ENCODE peak calls at places on chromosomes 6 and 20, in eight cellular contexts. M is foreskin keratinocyte; Z is activated CD8-positive, alpha-beta memory T cell treated with anti-CD3 and anti-CD28 coated beads for 48 hours; U is adrenal gland; X is fibroblast of villous mesenchyme; P is testis; F is uterus; R is ELF-1. E is an unnamed sample.

GRCh38 chr20:3406481-3407425 is 716 bp downstream of the DNAAF9 start:
- DNase-seq in M (peak; percentile 47), R (peak; percentile 24), F (peak; percentile 63), P (peak; percentile 54), U (peak; percentile 68), Z (no peak), X (peak; percentile 58), E (peak; percentile 63)

GRCh38 chr6:161439093-161439492 is 165.2 kb upstream of the AGPAT4 start:
- DNase-seq in X (peak; percentile 83), Z (no peak), P (peak; percentile 65), U (peak; percentile 87), R (peak; percentile 14), M (no peak), F (peak; percentile 47), E (peak; percentile 92)

GRCh38 chr6:126605089-126605488 is 265.2 kb downstream of the CENPW start:
- DNase-seq in X (no peak), P (no peak), F (no peak), Z (no peak), U (no peak), M (no peak), R (no peak), E (no peak)

GRCh38 chr20:19047040-19047950 is 165.1 kb upstream of the SLC24A3 start:
- DNase-seq in P (peak; percentile 68), U (no peak), R (no peak), Z (no peak), X (no peak), F (peak; percentile 64), M (peak; percentile 86), E (no peak)

GRCh38 chr6:140105857-140106256 is 731.4 kb upstream of the CITED2 start:
- DNase-seq in U (no peak), R (peak; percentile 84), M (peak; percentile 11), F (no peak), P (peak; percentile 38), Z (no peak), X (peak; percentile 25), E (no peak)

GRCh38 chr20:35610833-35611427 is 4.7 kb upstream of the SPAG4 start:
- DNase-seq in X (peak; percentile 8), P (peak; percentile 63), U (no peak), M (no peak), R (peak; percentile 32), F (no peak), Z (no peak), E (no peak)

GRCh38 chr6:80467408-80467807 is 360.9 kb downstream of the BCKDHB start:
- DNase-seq in U (no peak), X (no peak), F (no peak), M (no peak), R (no peak), P (no peak), Z (no peak), E (no peak)

GRCh38 chr6:109340811-109341210 is 41.5 kb downstream of the CD164 start:
- DNase-seq in X (no peak), M (no peak), Z (no peak), P (no peak), F (no peak), R (no peak), U (no peak), E (no peak)

GRCh38 chr20:60055740-60056139 is 97.5 kb downstream of the CDH26 start:
- DNase-seq in P (no peak), Z (no peak), R (no peak), F (no peak), U (peak; percentile 75), X (peak; percentile 37), M (no peak), E (peak; percentile 74)

GRCh38 chr6:39982720-39983119 is 48.5 kb upstream of the MOCS1 start:
- DNase-seq in P (no peak), X (no peak), U (no peak), R (no peak), Z (no peak), F (no peak), M (no peak), E (no peak)

GRCh38 chr6:38566295-38566694 is 73.4 kb downstream of the BTBD9 start:
- DNase-seq in M (no peak), U (no peak), P (no peak), F (no peak), R (no peak), X (no peak), Z (no peak), E (no peak)

GRCh38 chr20:35506872-35507638 is 22.4 kb downstream of the C20orf173 start:
- DNase-seq in P (no peak), X (peak; percentile 10), U (no peak), F (no peak), R (no peak), Z (no peak), M (peak; percentile 20), E (peak; percentile 32)

GRCh38 chr6:71512256-71512655 is 223.6 kb downstream of the OGFRL1 start:
- DNase-seq in X (no peak), F (no peak), P (no peak), Z (no peak), U (no peak), M (no peak), R (no peak), E (no peak)

GRCh38 chr6:12548526-12548925 is 168.0 kb upstream of the PHACTR1 start:
- DNase-seq in Z (no peak), M (no peak), U (no peak), R (no peak), F (no peak), P (no peak), X (peak; percentile 67), E (no peak)

GRCh38 chr6:84411060-84411629 is 183.7 kb upstream of the CEP162 start:
- DNase-seq in R (no peak), Z (no peak), M (peak; percentile 3), F (no peak), U (no peak), P (no peak), X (no peak), E (no peak)

GRCh38 chr6:73542882-73543281 is 22.1 kb upstream of the EEF1A1 start:
- DNase-seq in M (no peak), X (no peak), F (no peak), Z (no peak), P (no peak), R (no peak), U (no peak), E (no peak)

GRCh38 chr6:168450921-168451320 is 9.9 kb downstream of the SMOC2 start:
- DNase-seq in U (no peak), F (no peak), M (no peak), P (no peak), Z (no peak), R (peak; percentile 77), X (no peak), E (no peak)